ENCODE peak calls at places on chromosomes 13 and 19, in eight cellular contexts. D is adrenal gland, Z is SJSA1, G is tibial artery, H is heart right ventricle, V is testis, I is neuronal stem cell, C is heart left ventricle. L is an unnamed sample.

GRCh38 chr19:40717880-40718773 is 1.2 kb downstream of the ITPKC start:
- DNase-seq in Z (no peak), V (no peak), I (no peak), C (peak; percentile 46), D (peak; percentile 66), G (peak; percentile 62), H (no peak), L (no peak)

GRCh38 chr19:55581145-55581827 is 638 bp upstream of the ZNF579 start:
- DNase-seq in C (no peak), Z (no peak), I (no peak), D (no peak), H (no peak), G (no peak), V (peak; percentile 39), L (no peak)

GRCh38 chr19:29812080-29812880 is 489 bp downstream of the CCNE1 start:
- DNase-seq in I (peak; percentile 17), C (peak; percentile 45), V (no peak), Z (no peak), H (no peak), G (no peak), D (peak; percentile 43), L (peak; percentile 20)

GRCh38 chr19:9969688-9969975 is 33.3 kb upstream of the OLFM2 start:
- DNase-seq in I (no peak), D (no peak), C (no peak), H (no peak), Z (no peak), V (no peak), G (no peak), L (no peak)

GRCh38 chr19:11729586-11729985 is 9.2 kb downstream of the ZNF823 start:
- DNase-seq in V (no peak), H (no peak), C (no peak), I (no peak), D (no peak), G (no peak), Z (no peak), L (no peak)

GRCh38 chr13:76473552-76474134 is 412.6 kb downstream of the KCTD12 start:
- DNase-seq in G (peak; percentile 69), I (peak; percentile 74), V (peak; percentile 92), H (peak; percentile 79), Z (peak; percentile 65), D (peak; percentile 72), C (peak; percentile 65), L (peak; percentile 45)

GRCh38 chr13:50829896-50830295 is 13.6 kb downstream of the DLEU7 start:
- DNase-seq in C (no peak), V (no peak), H (no peak), D (no peak), I (no peak), G (no peak), Z (no peak), L (no peak)

GRCh38 chr19:34082289-34083077 is 89.8 kb upstream of the LSM14A start:
- DNase-seq in Z (no peak), V (no peak), D (no peak), C (no peak), I (peak; percentile 18), H (no peak), G (no peak), L (no peak)

GRCh38 chr13:65926750-65927171 is 1303.4 kb downstream of the PCDH9 start:
- DNase-seq in I (no peak), G (no peak), Z (no peak), C (peak; percentile 41), H (peak; percentile 11), D (no peak), V (no peak), L (peak; percentile 38)

GRCh38 chr19:13029893-13030292 is 34.6 kb downstream of the NFIX start:
- DNase-seq in C (peak; percentile 50), Z (no peak), G (no peak), D (no peak), H (no peak), I (no peak), V (no peak), L (no peak)

GRCh38 chr19:17105548-17105947 is 30.0 kb downstream of the MYO9B start:
- DNase-seq in H (no peak), Z (no peak), G (no peak), D (no peak), I (no peak), V (no peak), C (no peak), L (no peak)

GRCh38 chr13:51292000-51292550 is 47.4 kb upstream of the SERPINE3 start:
- DNase-seq in G (no peak), D (no peak), H (no peak), I (no peak), C (no peak), V (no peak), Z (no peak), L (no peak)

GRCh38 chr19:16301999-16302694 is 22.5 kb upstream of the KLF2 start:
- DNase-seq in D (peak; percentile 75), H (no peak), I (no peak), C (no peak), Z (no peak), V (no peak), G (no peak), L (no peak)

GRCh38 chr13:77580748-77581147 is 45.2 kb downstream of the SCEL start:
- DNase-seq in G (no peak), V (no peak), Z (no peak), C (no peak), D (no peak), H (no peak), I (no peak), L (no peak)

GRCh38 chr13:43583331-43583730 is 203.4 kb downstream of the ENOX1 start:
- DNase-seq in Z (no peak), G (no peak), C (no peak), D (no peak), V (no peak), H (no peak), I (no peak), L (no peak)

GRCh38 chr13:26619321-26619720 is 61.8 kb downstream of the WASF3 start:
- DNase-seq in I (no peak), D (no peak), C (no peak), H (no peak), Z (no peak), V (no peak), G (no peak), L (no peak)

GRCh38 chr13:53151692-53152421 is 123.2 kb downstream of the OLFM4 start:
- DNase-seq in G (peak; percentile 47), C (no peak), Z (no peak), I (peak; percentile 82), H (peak; percentile 17), V (peak; percentile 81), D (no peak), L (no peak)

GRCh38 chr13:99977912-99978780 is 3.4 kb upstream of the ZIC2 start:
- DNase-seq in D (no peak), I (no peak), V (no peak), Z (peak; percentile 65), C (no peak), H (no peak), G (no peak), L (no peak)

DNA sequence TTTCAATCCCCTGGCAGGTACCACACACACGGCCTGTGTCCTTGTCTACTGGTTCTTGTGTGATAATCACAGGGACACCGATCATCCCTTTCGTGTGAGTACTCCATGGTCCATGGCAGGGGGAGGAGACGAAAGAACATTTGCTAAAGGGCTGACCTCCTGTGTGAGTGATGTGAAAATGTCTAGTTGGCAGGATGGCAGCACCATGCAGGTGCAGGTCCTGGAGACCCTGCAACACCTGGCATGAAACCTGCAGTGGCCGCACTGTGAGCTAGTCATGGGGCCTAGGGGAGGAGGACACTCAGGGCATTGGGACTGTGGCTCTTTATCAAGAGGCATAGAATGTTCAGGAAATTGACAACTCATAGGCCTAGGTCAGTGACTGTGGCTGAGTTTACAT is 22.9 kb upstream of the LGALS14 start:
- DNase-seq in C (no peak), Z (no peak), V (no peak), D (no peak), H (no peak), G (no peak), I (no peak), L (no peak)
- H3K4me1 ChIP-seq in C (peaks cover 30% of the 10 kb centered on the region), Z (no peaks in the 10 kb centered on the region), V (peaks cover 3% of the 10 kb centered on the region), D (no peaks in the 10 kb centered on the region), H (peaks cover 19% of the 10 kb centered on the region), G (no peaks in the 10 kb centered on the region), I (no peaks in the 10 kb centered on the region), L (peaks cover 19% of the 10 kb centered on the region)

GRCh38 chr13:80361298-80361697 is 20.4 kb upstream of the SPRY2 start:
- DNase-seq in D (no peak), I (no peak), G (no peak), Z (no peak), H (no peak), C (no peak), V (no peak), L (no peak)
- H3K27ac ChIP-seq in D (no peak overlapping the region), I (no peak overlapping the region), G (no peak overlapping the region), Z (no peak overlapping the region), H (peak overlapping the region; percentile 16), C (peak overlapping the region; percentile 17), V (no peak overlapping the region), L (peak overlapping the region; percentile 63)

DNA sequence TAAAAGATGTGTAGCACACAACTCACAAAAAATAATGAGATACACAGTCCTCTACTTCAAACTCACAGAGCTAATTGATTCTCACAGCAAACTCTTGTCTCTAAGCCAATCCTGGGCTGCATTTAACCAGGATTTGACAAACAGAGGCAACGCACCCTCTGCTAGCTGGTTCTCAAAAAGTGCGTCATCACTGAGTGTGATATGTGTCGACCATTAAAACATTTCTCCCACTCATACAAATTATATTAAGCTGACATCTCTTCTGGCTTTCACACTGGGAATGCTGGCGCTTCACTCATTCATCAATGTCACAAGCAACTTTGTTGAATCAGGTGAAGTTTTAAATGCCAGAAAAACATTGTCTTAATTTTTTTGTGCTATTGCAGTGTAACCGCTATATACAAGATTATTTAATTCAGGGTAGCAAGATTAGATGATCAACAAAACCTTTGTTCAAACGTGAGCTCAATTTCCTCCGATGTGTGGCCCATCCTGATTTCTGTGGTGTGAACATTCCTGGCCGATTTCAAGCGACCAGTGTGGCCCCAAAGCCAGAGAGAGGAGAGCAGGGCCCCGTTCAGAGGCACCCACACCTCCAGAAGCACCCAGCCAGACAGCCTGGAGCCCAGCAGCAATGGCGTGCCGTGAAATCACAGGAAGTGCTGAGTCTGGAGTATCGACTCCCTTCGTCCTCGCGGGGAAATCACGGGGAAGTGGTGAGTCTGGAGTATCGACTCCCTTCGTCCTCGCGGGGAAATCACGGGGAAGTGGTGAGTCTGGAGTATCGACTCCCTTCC is 49.4 kb downstream of the RASA3 start:
- DNase-seq in C (no peak), V (no peak), Z (no peak), I (no peak), D (no peak), H (no peak), G (no peak), L (no peak)
- H3K4me1 ChIP-seq in C (peaks cover 15% of the 10 kb centered on the region), V (no peaks in the 10 kb centered on the region), Z (peaks cover 13% of the 10 kb centered on the region), I (peaks cover 20% of the 10 kb centered on the region), D (no peaks in the 10 kb centered on the region), H (peaks cover 12% of the 10 kb centered on the region), G (peaks cover 9% of the 10 kb centered on the region), L (peaks cover 17% of the 10 kb centered on the region)

DNA sequence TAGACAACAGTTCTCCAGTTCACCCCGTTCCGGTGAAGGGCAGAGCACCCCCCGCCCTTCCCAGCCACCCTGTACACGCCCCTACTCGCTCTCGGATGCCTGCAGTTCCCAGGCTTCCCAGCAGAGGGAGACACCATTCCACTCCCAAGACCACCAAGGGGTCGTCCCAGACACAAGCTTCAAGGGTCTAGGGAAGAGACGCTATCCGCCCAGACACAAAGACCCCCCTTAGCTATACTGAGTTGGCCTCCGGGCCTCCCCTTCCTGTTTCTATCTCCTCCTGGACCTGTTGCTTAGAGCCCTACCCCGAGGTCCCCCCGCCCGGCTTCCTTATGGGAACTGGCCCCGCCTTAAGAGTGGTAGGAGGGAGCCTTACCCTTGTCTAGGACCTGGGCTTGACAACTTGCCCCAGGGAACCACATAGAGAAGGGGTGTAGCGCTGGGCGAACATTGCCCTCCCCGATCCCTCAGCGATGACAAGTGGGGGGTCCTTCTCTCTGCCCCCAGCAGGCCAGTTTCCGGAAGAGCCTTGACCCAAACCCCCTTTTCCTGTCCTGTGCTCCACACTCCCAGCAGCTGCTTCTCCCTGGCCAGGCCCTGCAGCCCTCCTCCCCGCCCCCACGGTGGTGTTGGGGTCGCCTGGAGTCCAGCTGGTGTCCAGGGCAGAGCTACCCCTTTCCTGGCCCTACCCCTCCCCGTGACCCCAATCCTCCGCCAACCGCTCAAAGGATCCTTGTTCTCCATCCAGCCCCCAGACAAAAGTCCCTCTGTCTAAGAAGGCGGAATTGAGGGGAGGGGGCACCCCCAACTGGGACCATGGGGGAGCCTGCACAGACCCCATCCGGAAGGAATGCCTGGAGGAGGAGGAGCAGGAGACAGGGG is 726 bp upstream of the FXYD3 start:
- DNase-seq in V (peak; percentile 86), D (peak; percentile 36), H (peak; percentile 63), G (peak; percentile 68), I (peak; percentile 91), C (peak; percentile 66), Z (no peak), L (peak; percentile 72)
- H3K27ac ChIP-seq in V (no peak overlapping the region), D (no peak overlapping the region), H (no peak overlapping the region), G (peak overlapping the region; percentile 55), I (no peak overlapping the region), C (peak overlapping the region; percentile 3), Z (no peak overlapping the region), L (no peak overlapping the region)

L was measured in left ventricle myocardium inferior.